ENCODE peak calls at places on chromosome 11, in nine cellular contexts. K is heart left ventricle, M is mucosa of descending colon, L is lung, I is right lobe of liver, S is AG09309, O is lower leg skin, X is Caco-2, W is Peyer's patch. B is an unnamed sample.

GRCh38 chr11:96074551-96075309 is 150.8 kb upstream of the MTMR2 start:
- DNase-seq in K (no peak), M (no peak), L (no peak), I (no peak), S (no peak), O (no peak), X (no peak), W (no peak), B (no peak)

GRCh38 chr11:2594267-2594666 is 105.5 kb downstream of the KCNQ1OT1 start:
- DNase-seq in K (no peak), M (no peak), L (no peak), I (no peak), S (no peak), O (no peak), X (no peak), W (no peak), B (no peak)

GRCh38 chr11:111413849-111414248 is 34.8 kb upstream of the POU2AF1 start:
- DNase-seq in K (no peak), M (no peak), L (no peak), I (no peak), S (no peak), O (no peak), X (no peak), W (no peak), B (no peak)

GRCh38 chr11:12496181-12497025 is 119.0 kb downstream of the PARVA start:
- DNase-seq in K (no peak), M (no peak), L (no peak), I (no peak), S (no peak), O (no peak), X (no peak), W (no peak), B (no peak)

GRCh38 chr11:87528752-87529151 is 491.0 kb downstream of the TMEM135 start:
- DNase-seq in K (no peak), M (no peak), L (no peak), I (no peak), S (no peak), O (no peak), X (no peak), W (no peak), B (no peak)

GRCh38 chr11:106091480-106092123 is 14.1 kb downstream of the AASDHPPT start:
- DNase-seq in K (no peak), M (no peak), L (no peak), I (no peak), S (peak), O (no peak), X (no peak), W (no peak), B (peak)

GRCh38 chr11:2206291-2206690 is 34.7 kb upstream of the TH start:
- DNase-seq in K (no peak), M (no peak), L (no peak), I (no peak), S (no peak), O (peak), X (no peak), W (peak), B (no peak)

GRCh38 chr11:134479206-134479955 is 67.3 kb upstream of the B3GAT1 start:
- DNase-seq in K (no peak), M (no peak), L (no peak), I (no peak), S (no peak), O (no peak), X (no peak), W (no peak), B (no peak)

GRCh38 chr11:46977940-46978595 is 41.5 kb downstream of the CSTPP1 start:
- DNase-seq in K (no peak), M (no peak), L (no peak), I (no peak), S (no peak), O (no peak), X (no peak), W (no peak), B (no peak)

GRCh38 chr11:76173663-76174062 is 32.6 kb downstream of the WNT11 start:
- DNase-seq in K (no peak), M (no peak), L (no peak), I (no peak), S (no peak), O (no peak), X (no peak), W (no peak), B (no peak)

GRCh38 chr11:9858822-9859221 is 194.9 kb downstream of the SWAP70 start:
- DNase-seq in K (no peak), M (no peak), L (no peak), I (no peak), S (no peak), O (no peak), X (no peak), W (no peak), B (no peak)

GRCh38 chr11:27215471-27216267 is 147.3 kb downstream of the CCDC34 start:
- DNase-seq in K (peak), M (no peak), L (peak), I (no peak), S (no peak), O (no peak), X (no peak), W (no peak), B (no peak)

GRCh38 chr11:120832609-120833221 is 191.2 kb upstream of the TBCEL start:
- DNase-seq in K (no peak), M (no peak), L (no peak), I (no peak), S (no peak), O (no peak), X (no peak), W (no peak), B (no peak)

GRCh38 chr11:69449320-69450063 is 32.0 kb upstream of the LINC01488 start:
- DNase-seq in K (peak), M (peak), L (peak), I (peak), S (no peak), O (no peak), X (no peak), W (no peak), B (no peak)

GRCh38 chr11:27720277-27720830 is 20.1 kb upstream of the BDNF start:
- DNase-seq in K (no peak), M (peak), L (no peak), I (no peak), S (no peak), O (no peak), X (peak), W (no peak), B (no peak)

GRCh38 chr11:1514349-1515061 is 27.9 kb upstream of the MOB2 start:
- DNase-seq in K (no peak), M (no peak), L (no peak), I (peak), S (no peak), O (no peak), X (no peak), W (no peak), B (no peak)

GRCh38 chr11:101707477-101707876 is 123.7 kb upstream of the TRPC6 start:
- DNase-seq in K (no peak), M (no peak), L (no peak), I (no peak), S (no peak), O (no peak), X (no peak), W (no peak), B (peak)

GRCh38 chr11:10405858-10406592 is 49.0 kb upstream of the AMPD3 start:
- DNase-seq in K (peak), M (no peak), L (peak), I (no peak), S (peak), O (peak), X (peak), W (no peak), B (peak)

GRCh38 chr11:85805387-85805786 is 5.6 kb downstream of the SYTL2 start:
- DNase-seq in K (no peak), M (no peak), L (no peak), I (no peak), S (no peak), O (no peak), X (no peak), W (no peak), B (no peak)

GRCh38 chr11:33598426-33599069 is 102.1 kb downstream of the C11orf91 start:
- DNase-seq in K (no peak), M (no peak), L (no peak), I (no peak), S (no peak), O (no peak), X (no peak), W (no peak), B (no peak)

GRCh38 chr11:101407324-101407723 is 176.5 kb downstream of the TRPC6 start:
- DNase-seq in K (no peak), M (no peak), L (no peak), I (no peak), S (peak), O (no peak), X (no peak), W (no peak), B (no peak)

GRCh38 chr11:78595431-78596130 is 20.9 kb upstream of the NARS2 start:
- DNase-seq in K (no peak), M (no peak), L (no peak), I (no peak), S (no peak), O (no peak), X (no peak), W (no peak), B (no peak)

GRCh38 chr11:44032304-44033085 is 15.3 kb upstream of the ACCSL start:
- DNase-seq in K (peak), M (no peak), L (peak), I (no peak), S (peak), O (peak), X (no peak), W (no peak), B (peak)

GRCh38 chr11:9274499-9275228 is 9.5 kb upstream of the DENND5A start:
- DNase-seq in K (no peak), M (no peak), L (no peak), I (no peak), S (no peak), O (no peak), X (no peak), W (no peak), B (no peak)

GRCh38 chr11:120662071-120662611 is 150.6 kb downstream of the GRIK4 start:
- DNase-seq in K (no peak), M (no peak), L (no peak), I (no peak), S (no peak), O (no peak), X (no peak), W (no peak), B (no peak)

GRCh38 chr11:68118753-68119448 is 2.3 kb downstream of the CHKA start:
- DNase-seq in K (no peak), M (no peak), L (no peak), I (no peak), S (no peak), O (no peak), X (no peak), W (no peak), B (peak)

GRCh38 chr11:27193434-27194225 is 153.0 kb downstream of the BBOX1 start:
- DNase-seq in K (no peak), M (no peak), L (no peak), I (no peak), S (no peak), O (no peak), X (no peak), W (no peak), B (no peak)

GRCh38 chr11:1298695-1299492 is 10.5 kb downstream of the TOLLIP start:
- DNase-seq in K (peak), M (peak), L (peak), I (peak), S (peak), O (peak), X (peak), W (peak), B (no peak)

GRCh38 chr11:15918212-15918611 is 438.1 kb downstream of the SOX6 start:
- DNase-seq in K (no peak), M (no peak), L (no peak), I (no peak), S (no peak), O (no peak), X (no peak), W (no peak), B (no peak)

GRCh38 chr11:118757881-118758399 is 33.0 kb downstream of the DDX6 start:
- DNase-seq in K (no peak), M (no peak), L (no peak), I (no peak), S (no peak), O (no peak), X (no peak), W (no peak), B (peak)

GRCh38 chr11:64176751-64177150 is 9.2 kb upstream of the STIP1 start:
- DNase-seq in K (no peak), M (no peak), L (no peak), I (no peak), S (no peak), O (no peak), X (no peak), W (no peak), B (no peak)

GRCh38 chr11:25981998-25982397 is 349.9 kb upstream of the ANO3 start:
- DNase-seq in K (no peak), M (no peak), L (no peak), I (no peak), S (peak), O (no peak), X (peak), W (no peak), B (peak)

GRCh38 chr11:100870138-100870537 is 183.1 kb downstream of the ARHGAP42 start:
- DNase-seq in K (no peak), M (no peak), L (no peak), I (no peak), S (no peak), O (no peak), X (no peak), W (no peak), B (no peak)

GRCh38 chr11:64355078-64355940 is 3.7 kb upstream of the RPS6KA4 start:
- DNase-seq in K (peak), M (peak), L (peak), I (peak), S (no peak), O (peak), X (peak), W (peak), B (peak)

GRCh38 chr11:44759743-44760476 is 33.1 kb downstream of the TSPAN18 start:
- DNase-seq in K (no peak), M (no peak), L (no peak), I (no peak), S (no peak), O (no peak), X (no peak), W (no peak), B (no peak)

DNA sequence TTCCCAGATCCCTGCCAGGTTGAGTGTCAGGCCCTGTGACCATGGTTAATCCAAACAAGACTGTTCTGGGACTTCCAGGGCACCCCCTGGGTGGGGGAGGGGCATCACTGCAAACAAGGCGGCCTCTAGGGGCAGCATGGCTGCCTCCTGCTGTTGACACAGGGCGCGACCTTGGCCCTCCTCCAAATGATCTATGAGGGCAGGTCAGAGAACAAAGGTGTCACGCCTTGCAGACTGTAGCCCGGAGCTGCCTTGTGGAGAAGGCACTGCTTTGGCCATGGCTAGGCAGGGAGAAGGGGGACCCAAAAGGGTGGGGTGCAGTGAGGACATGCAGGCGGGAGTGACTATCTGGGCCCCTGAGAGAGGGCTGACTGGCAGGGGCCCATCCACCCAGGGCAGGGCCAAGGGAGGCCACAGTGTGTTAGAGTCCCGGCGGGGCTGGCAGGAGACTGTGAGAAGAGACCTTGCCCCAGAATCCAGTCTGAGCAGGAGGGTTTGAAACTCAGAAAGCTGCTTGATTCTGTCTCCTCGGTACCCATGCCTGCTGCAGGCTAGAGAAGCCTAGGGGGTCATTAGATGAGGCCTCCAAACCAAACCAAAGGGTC is 35.6 kb downstream of the KCNC1 start:
- DNase-seq in K (no peak), M (peak), L (peak), I (peak), S (no peak), O (no peak), X (peak), W (peak), B (no peak)
- TF ChIP-seq CTCF in K (peak), M (peak), L (no peak), I (peak), S (no peak), O (no peak), X (peak), W (peak), B (peak)

DNA sequence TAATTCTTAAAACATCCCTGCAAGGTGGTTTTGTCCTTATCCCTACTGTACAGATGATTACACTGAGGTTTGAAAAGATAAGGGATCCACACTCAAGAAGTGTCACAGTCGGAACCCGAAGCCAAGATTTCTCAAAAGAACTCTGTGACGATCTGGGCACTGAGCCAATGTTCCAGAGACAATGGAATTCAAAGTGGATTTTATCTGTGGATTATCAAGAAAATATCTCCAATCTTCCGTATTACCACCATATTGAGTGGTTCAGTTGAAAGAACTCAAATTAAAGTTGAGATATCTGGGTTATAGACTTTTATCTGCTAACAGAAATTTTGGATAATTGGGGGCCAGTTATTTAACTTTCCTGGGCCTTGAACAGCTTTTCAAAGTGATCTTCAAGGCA is 100.0 kb upstream of the GRAMD1B start:
- DNase-seq in K (no peak), M (no peak), L (no peak), I (no peak), S (no peak), O (no peak), X (no peak), W (no peak), B (no peak)
- H3K4me3 ChIP-seq in K (no peak), M (no peak), L (no peak), I (no peak), S (no peak), O (no peak), X (no peak), W (no peak), B (no peak)

DNA sequence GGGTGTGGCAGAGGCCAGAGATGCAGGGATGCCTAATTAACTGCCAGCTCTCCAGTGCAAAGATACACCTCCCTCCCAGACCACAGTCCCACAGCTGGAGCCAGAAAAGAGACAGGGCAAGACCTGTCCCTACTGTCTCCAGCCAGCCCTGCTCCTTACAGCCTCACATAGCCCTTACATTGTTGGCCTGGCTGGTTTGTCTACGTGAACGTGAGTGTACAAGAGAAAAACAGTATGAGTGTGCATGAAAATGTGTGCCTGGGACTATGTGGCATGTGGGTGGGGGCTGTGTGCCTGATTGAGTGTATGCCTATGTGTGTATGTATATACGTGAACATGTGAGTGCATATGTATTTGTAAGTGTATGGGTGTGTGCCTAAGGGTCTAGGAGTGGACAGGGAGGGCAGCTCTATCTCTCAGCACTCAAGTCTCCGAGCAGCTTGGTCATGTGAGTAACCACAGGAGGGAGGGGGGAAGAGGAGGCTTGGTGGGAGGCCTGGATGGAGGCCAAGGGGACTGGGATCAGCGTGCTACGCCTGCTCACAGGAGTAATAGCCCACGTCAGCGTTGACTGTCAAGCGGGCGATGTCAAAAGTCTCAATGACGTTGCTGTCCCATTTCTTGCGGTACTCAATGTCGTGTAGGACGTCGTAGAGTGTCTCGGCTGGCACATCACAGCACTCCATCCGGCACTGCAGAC is 6.6 kb upstream of the ARAP1 start:
- DNase-seq in K (peak), M (no peak), L (no peak), I (no peak), S (no peak), O (peak), X (no peak), W (no peak), B (peak)
- TF ChIP-seq CTCF in K (no peak), M (no peak), L (no peak), I (no peak), S (no peak), O (no peak), X (no peak), W (no peak), B (no peak)

DNA sequence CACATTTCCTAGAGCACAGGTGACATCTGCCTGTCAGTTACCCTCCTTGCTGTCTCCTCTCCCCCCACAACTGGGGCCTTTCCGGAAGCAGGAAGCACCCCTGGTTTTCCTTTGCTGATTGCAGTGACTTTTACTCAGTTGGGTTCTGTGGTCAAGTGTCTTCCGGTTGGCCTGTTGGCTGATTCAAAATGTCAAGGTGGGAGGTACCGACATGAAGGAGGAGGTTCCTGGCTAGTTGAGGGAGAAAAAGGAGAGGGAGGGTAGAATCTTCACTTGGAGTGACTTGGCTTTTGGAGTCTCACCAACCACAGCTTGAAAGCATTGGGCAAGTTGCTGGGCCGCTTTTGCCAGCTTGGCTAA is 9.3 kb upstream of the ADAMTS15 start:
- DNase-seq in K (peak), M (no peak), L (no peak), I (no peak), S (no peak), O (no peak), X (no peak), W (no peak), B (no peak)
- H3K4me3 ChIP-seq in K (no peak), M (no peak), L (no peak), I (no peak), S (no peak), O (no peak), X (no peak), W (no peak), B (no peak)

DNA sequence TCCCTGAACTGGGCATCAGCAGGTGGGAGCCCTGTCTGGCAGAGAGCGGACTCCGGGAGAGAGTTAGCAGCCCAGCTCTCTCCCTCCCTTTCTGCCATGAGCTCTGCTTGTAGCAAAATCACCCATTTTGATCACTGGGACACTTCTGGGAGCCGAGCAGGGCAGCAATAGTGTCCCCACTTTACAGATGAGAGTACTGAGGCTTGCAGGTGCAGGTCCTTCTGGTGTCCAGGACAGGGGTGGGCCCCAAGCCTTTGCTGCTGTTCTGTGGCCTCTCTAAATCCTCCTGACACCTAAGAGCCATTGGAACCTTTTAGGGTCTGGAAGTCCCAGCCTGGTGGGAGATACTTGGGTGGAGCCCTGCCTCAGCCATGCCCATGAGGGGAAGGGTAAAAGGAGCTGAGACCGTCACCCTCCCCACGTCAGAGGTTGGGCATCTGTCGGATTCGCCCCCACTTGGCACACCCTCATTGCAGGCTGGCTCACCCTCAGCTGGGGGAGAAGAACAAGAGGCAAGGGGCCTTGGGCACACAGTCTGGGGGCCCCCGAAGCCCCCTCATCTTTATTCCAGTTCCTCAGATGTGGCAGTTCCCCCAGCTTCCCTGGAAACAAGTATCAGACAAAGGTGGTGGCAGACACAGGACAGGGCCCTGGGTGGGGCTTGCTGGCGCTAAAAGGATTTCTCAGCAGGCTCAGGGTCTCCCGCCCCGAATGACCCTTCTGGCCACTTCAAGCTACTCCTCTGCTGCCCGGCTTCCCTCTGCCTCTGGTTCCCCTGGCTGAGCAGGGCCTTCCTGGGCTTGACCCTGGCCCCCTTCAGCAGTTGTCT is 4.5 kb downstream of the RIN1 start:
- DNase-seq in K (no peak), M (no peak), L (no peak), I (peak), S (no peak), O (no peak), X (no peak), W (no peak), B (no peak)
- TF ChIP-seq CTCF in K (no peak), M (no peak), L (no peak), I (no peak), S (no peak), O (no peak), X (no peak), W (no peak), B (no peak)

GRCh38 chr11:19712281-19713220 is at the start of gene NAV2:
- DNase-seq in K (peak), M (peak), L (peak), I (peak), S (peak), O (peak), X (peak), W (peak), B (peak)
- H3K4me3 ChIP-seq in K (peak), M (peak), L (peak), I (peak), S (peak), O (peak), X (peak), W (peak), B (peak)